ENCODE peak calls at places on chromosomes 11 and 22, in four cellular contexts. One of them, this sample, is unnamed.

GRCh38 chr22:25942989-25943411 is 201.0 kb downstream of the MYO18B start:
- DNase-seq in endothelial cell of umbilical vein: no peak
- DNase-seq in IMR-90: no peak
- DNase-seq in K562: no peak
- DNase-seq in this sample: no peak

GRCh38 chr22:37186228-37186996 is 1.6 kb downstream of the C1QTNF6 start:
- DNase-seq in IMR-90: peak; percentile 88
- DNase-seq in K562: peak; percentile 80
- DNase-seq in endothelial cell of umbilical vein: peak; percentile 85
- DNase-seq in this sample: no peak

GRCh38 chr11:10856689-10857603 is 907 bp downstream of the ZBED5 start:
- DNase-seq in endothelial cell of umbilical vein: peak; percentile 52
- DNase-seq in IMR-90: peak; percentile 28
- DNase-seq in K562: peak; percentile 30
- DNase-seq in this sample: no peak

GRCh38 chr22:27115816-27116256 is 458.4 kb downstream of the MIAT start:
- DNase-seq in endothelial cell of umbilical vein: peak; percentile 91
- DNase-seq in K562: no peak
- DNase-seq in IMR-90: peak; percentile 87
- DNase-seq in this sample: no peak

GRCh38 chr22:28132466-28132865 is 213.4 kb upstream of the PITPNB start:
- DNase-seq in endothelial cell of umbilical vein: no peak
- DNase-seq in K562: no peak
- DNase-seq in IMR-90: no peak
- DNase-seq in this sample: no peak

GRCh38 chr11:71342951-71343827 is 90.8 kb upstream of the SHANK2 start:
- DNase-seq in IMR-90: peak; percentile 15
- DNase-seq in K562: peak; percentile 80
- DNase-seq in endothelial cell of umbilical vein: no peak
- DNase-seq in this sample: no peak

GRCh38 chr11:12390687-12391110 is 13.3 kb downstream of the PARVA start:
- DNase-seq in K562: no peak
- DNase-seq in IMR-90: no peak
- DNase-seq in endothelial cell of umbilical vein: no peak
- DNase-seq in this sample: no peak

GRCh38 chr22:50253941-50254340 is 2.9 kb upstream of the HDAC10 start:
- DNase-seq in IMR-90: no peak
- DNase-seq in endothelial cell of umbilical vein: no peak
- DNase-seq in K562: no peak
- DNase-seq in this sample: no peak

GRCh38 chr22:40567106-40567505 is 69.4 kb downstream of the MRTFA start:
- DNase-seq in K562: no peak
- DNase-seq in endothelial cell of umbilical vein: no peak
- DNase-seq in IMR-90: peak; percentile 59
- DNase-seq in this sample: peak; percentile 33

GRCh38 chr22:50523806-50524663 is 1.4 kb downstream of the SCO2 start:
- DNase-seq in IMR-90: no peak
- DNase-seq in endothelial cell of umbilical vein: no peak
- DNase-seq in K562: no peak
- DNase-seq in this sample: no peak

GRCh38 chr11:18027475-18027874 is 14.6 kb upstream of the SERGEF start:
- DNase-seq in K562: no peak
- DNase-seq in IMR-90: no peak
- DNase-seq in endothelial cell of umbilical vein: no peak
- DNase-seq in this sample: no peak

GRCh38 chr22:37211075-37211852 is 1.0 kb downstream of the SSTR3 start:
- DNase-seq in endothelial cell of umbilical vein: no peak
- DNase-seq in IMR-90: no peak
- DNase-seq in K562: no peak
- DNase-seq in this sample: no peak

GRCh38 chr11:77821349-77821851 is 456 bp downstream of the AAMDC start:
- DNase-seq in IMR-90: peak; percentile 40
- DNase-seq in endothelial cell of umbilical vein: peak; percentile 57
- DNase-seq in K562: peak; percentile 17
- DNase-seq in this sample: no peak

GRCh38 chr22:21876486-21877176 is 9.2 kb upstream of the MAPK1 start:
- DNase-seq in endothelial cell of umbilical vein: peak; percentile 57
- DNase-seq in IMR-90: peak; percentile 68
- DNase-seq in K562: peak; percentile 81
- DNase-seq in this sample: no peak

GRCh38 chr22:25637672-25638071 is 73.2 kb downstream of the GRK3 start:
- DNase-seq in endothelial cell of umbilical vein: no peak
- DNase-seq in IMR-90: no peak
- DNase-seq in K562: no peak
- DNase-seq in this sample: no peak

GRCh38 chr11:111776398-111777093 is 10.4 kb upstream of the PPP2R1B start:
- DNase-seq in K562: no peak
- DNase-seq in IMR-90: no peak
- DNase-seq in endothelial cell of umbilical vein: no peak
- DNase-seq in this sample: no peak

GRCh38 chr11:44741976-44742375 is 15.2 kb downstream of the TSPAN18 start:
- DNase-seq in K562: no peak
- DNase-seq in endothelial cell of umbilical vein: no peak
- DNase-seq in IMR-90: no peak
- DNase-seq in this sample: no peak

GRCh38 chr11:44740967-44741366 is 14.2 kb downstream of the TSPAN18 start:
- DNase-seq in IMR-90: no peak
- DNase-seq in endothelial cell of umbilical vein: peak; percentile 23
- DNase-seq in K562: no peak
- DNase-seq in this sample: no peak

GRCh38 chr11:44744160-44744559 is 17.4 kb downstream of the TSPAN18 start:
- DNase-seq in IMR-90: peak; percentile 44
- DNase-seq in endothelial cell of umbilical vein: no peak
- DNase-seq in K562: no peak
- DNase-seq in this sample: no peak

GRCh38 chr11:44742470-44742869 is 15.7 kb downstream of the TSPAN18 start:
- DNase-seq in IMR-90: no peak
- DNase-seq in K562: no peak
- DNase-seq in endothelial cell of umbilical vein: no peak
- DNase-seq in this sample: no peak

GRCh38 chr11:44743326-44743725 is 16.6 kb downstream of the TSPAN18 start:
- DNase-seq in endothelial cell of umbilical vein: no peak
- DNase-seq in IMR-90: no peak
- DNase-seq in K562: no peak
- DNase-seq in this sample: no peak
- H3K27ac ChIP-seq in endothelial cell of umbilical vein: no peak overlapping the region
- H3K27ac ChIP-seq in IMR-90: no peak overlapping the region
- H3K27ac ChIP-seq in K562: no peak overlapping the region
- H3K27ac ChIP-seq in this sample: no peak overlapping the region

DNA sequence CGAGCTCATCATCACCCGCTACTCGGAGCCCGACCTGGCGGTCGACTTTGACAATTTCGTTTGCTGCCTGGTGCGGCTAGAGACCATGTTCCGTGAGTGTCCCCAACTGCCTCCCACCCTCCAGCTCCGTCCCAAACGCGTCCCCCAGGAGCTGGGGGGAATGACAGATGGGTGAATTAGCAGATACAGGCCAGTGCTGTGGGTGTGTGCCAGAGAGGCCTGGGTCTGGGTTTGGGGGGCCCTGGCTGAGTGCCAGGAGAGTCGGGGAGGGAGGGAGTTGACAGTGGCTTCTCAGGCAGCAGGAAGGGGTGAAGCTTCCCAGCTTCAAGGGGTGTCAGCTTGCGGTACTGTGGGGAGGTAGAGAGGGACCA is 28.6 kb downstream of the CAPN1 start:
- DNase-seq in IMR-90: no peak
- DNase-seq in endothelial cell of umbilical vein: no peak
- DNase-seq in K562: no peak
- DNase-seq in this sample: no peak
- H3K9me1 ChIP-seq in IMR-90: peaks cover 4% of the 10 kb centered on the region
- H3K9me1 ChIP-seq in endothelial cell of umbilical vein: no peaks in the 10 kb centered on the region
- H3K9me1 ChIP-seq in K562: peaks cover under 1% of the 10 kb centered on the region
- H3K9me1 ChIP-seq in this sample: no peaks in the 10 kb centered on the region

DNA sequence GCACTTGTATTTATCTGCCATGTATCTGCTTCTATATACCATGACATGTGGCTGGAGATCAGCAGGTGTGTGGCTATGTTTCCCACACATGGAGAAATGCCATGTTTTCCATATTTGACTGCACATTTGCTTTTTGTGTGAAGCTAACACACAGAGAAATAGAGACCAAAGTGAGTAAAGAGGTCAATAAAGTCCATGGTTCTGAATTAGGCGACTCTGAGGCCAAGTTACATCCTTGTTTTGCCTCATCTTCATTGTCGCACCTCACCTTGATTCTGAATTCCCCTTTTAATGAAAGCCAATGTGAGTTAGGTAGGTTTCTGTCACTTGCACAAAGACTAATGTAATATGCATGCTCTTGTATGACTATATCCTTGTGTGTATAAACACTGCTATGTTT is 194.1 kb downstream of the INSC start:
- DNase-seq in endothelial cell of umbilical vein: no peak
- DNase-seq in K562: no peak
- DNase-seq in IMR-90: no peak
- DNase-seq in this sample: no peak
- H3K4me3 ChIP-seq in endothelial cell of umbilical vein: no peak overlapping the region
- H3K4me3 ChIP-seq in K562: no peak overlapping the region
- H3K4me3 ChIP-seq in IMR-90: no peak overlapping the region
- H3K4me3 ChIP-seq in this sample: no peak overlapping the region

GRCh38 chr11:74838188-74838587 is 89.5 kb downstream of the RNF169 start:
- DNase-seq in K562: no peak
- DNase-seq in IMR-90: peak; percentile 23
- DNase-seq in endothelial cell of umbilical vein: no peak
- DNase-seq in this sample: no peak

GRCh38 chr11:74842967-74843366 is 94.3 kb downstream of the RNF169 start:
- DNase-seq in IMR-90: no peak
- DNase-seq in endothelial cell of umbilical vein: no peak
- DNase-seq in K562: no peak
- DNase-seq in this sample: no peak

GRCh38 chr11:74839445-74839844 is 90.8 kb downstream of the RNF169 start:
- DNase-seq in K562: no peak
- DNase-seq in IMR-90: no peak
- DNase-seq in endothelial cell of umbilical vein: no peak
- DNase-seq in this sample: no peak

GRCh38 chr11:74839971-74840370 is 91.3 kb downstream of the RNF169 start:
- DNase-seq in K562: no peak
- DNase-seq in endothelial cell of umbilical vein: peak; percentile 58
- DNase-seq in IMR-90: no peak
- DNase-seq in this sample: no peak

GRCh38 chr11:74840486-74840885 is 91.8 kb downstream of the RNF169 start:
- DNase-seq in endothelial cell of umbilical vein: peak; percentile 76
- DNase-seq in IMR-90: no peak
- DNase-seq in K562: no peak
- DNase-seq in this sample: no peak
- H3K27ac ChIP-seq in endothelial cell of umbilical vein: peak overlapping the region; percentile 33
- H3K27ac ChIP-seq in IMR-90: no peak overlapping the region
- H3K27ac ChIP-seq in K562: peak overlapping the region; percentile 36
- H3K27ac ChIP-seq in this sample: no peak overlapping the region

DNA sequence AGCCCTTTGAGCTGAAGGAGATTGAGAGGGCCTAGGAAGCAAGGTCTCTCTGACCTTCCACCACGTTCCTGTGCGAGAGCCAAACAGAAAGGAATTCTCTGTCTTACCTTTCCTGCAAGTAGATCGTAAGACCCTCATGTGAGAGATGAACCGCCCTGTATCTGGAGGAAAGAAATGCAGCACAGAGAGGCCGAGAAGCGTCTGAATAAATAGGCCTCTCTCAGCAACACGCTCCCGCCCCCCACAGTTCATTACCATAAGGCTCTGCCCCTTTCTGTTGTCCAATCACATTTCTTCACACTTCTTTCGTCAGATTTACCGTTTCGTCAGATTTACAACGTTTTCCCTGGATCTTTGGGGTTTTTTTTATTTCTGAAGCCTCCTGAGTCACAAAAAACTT is 90.3 kb downstream of the BLID start:
- DNase-seq in endothelial cell of umbilical vein: no peak
- DNase-seq in K562: no peak
- DNase-seq in IMR-90: no peak
- DNase-seq in this sample: no peak
- H3K9me1 ChIP-seq in endothelial cell of umbilical vein: no peaks in the 10 kb centered on the region
- H3K9me1 ChIP-seq in K562: no peaks in the 10 kb centered on the region
- H3K9me1 ChIP-seq in IMR-90: no peaks in the 10 kb centered on the region
- H3K9me1 ChIP-seq in this sample: no peaks in the 10 kb centered on the region

GRCh38 chr11:61918251-61919112 is 1.1 kb upstream of the RAB3IL1 start:
- DNase-seq in K562: no peak
- DNase-seq in IMR-90: no peak
- DNase-seq in endothelial cell of umbilical vein: no peak
- DNase-seq in this sample: no peak
- H3K4me3 ChIP-seq in K562: peak overlapping the region; percentile 63
- H3K4me3 ChIP-seq in IMR-90: no peak overlapping the region
- H3K4me3 ChIP-seq in endothelial cell of umbilical vein: no peak overlapping the region
- H3K4me3 ChIP-seq in this sample: no peak overlapping the region

This sample was measured in keratinocyte.